ENCODE peak calls at places on chromosomes 4 and X, in four cellular contexts. P is tibial artery, Z is GM19239, N is GM12891. H is an unnamed sample.

GRCh38 chr4:138734746-138735145 is 280.8 kb upstream of the NOCT start:
- DNase-seq in Z (no peak), P (no peak), N (no peak), H (no peak)

GRCh38 chr4:137125011-137125410 is 407.3 kb downstream of the PCDH18 start:
- DNase-seq in Z (no peak), P (peak; percentile 68), N (no peak), H (no peak)

GRCh38 chrX:129540068-129540653 is at the start of gene OCRL:
- DNase-seq in P (peak; percentile 74), Z (peak; percentile 65), N (peak; percentile 46), H (peak; percentile 76)

GRCh38 chr4:76002176-76002575 is 5.1 kb downstream of the CXCL9 start:
- DNase-seq in Z (no peak), N (no peak), P (no peak), H (no peak)

GRCh38 chr4:86961605-86962295 is 26.9 kb downstream of the AFF1 start:
- DNase-seq in P (no peak), Z (peak; percentile 42), N (no peak), H (peak; percentile 64)

GRCh38 chr4:87848622-87849351 is 16.0 kb downstream of the MEPE start:
- DNase-seq in Z (peak; percentile 19), P (peak; percentile 68), N (peak; percentile 16), H (peak; percentile 43)

GRCh38 chr4:183905593-183906485 is 732 bp downstream of the STOX2 start:
- DNase-seq in Z (no peak), N (peak; percentile 32), P (no peak), H (peak; percentile 50)

GRCh38 chr4:82346126-82346525 is 27.7 kb downstream of the HNRNPD start:
- DNase-seq in Z (no peak), P (no peak), N (no peak), H (no peak)

GRCh38 chrX:134688839-134689238 is 30.6 kb upstream of the PLAC1 start:
- DNase-seq in N (no peak), Z (no peak), P (no peak), H (no peak)

GRCh38 chr4:53306729-53307128 is 59.1 kb downstream of the SCFD2 start:
- DNase-seq in Z (no peak), P (no peak), N (no peak), H (no peak)